ENCODE peak calls at places on chromosomes 2 and 18, in six cellular contexts. D is PC-3, Z is MM.1S, C is lung, W is upper lobe of right lung, Y is HepG2. J is an unnamed sample.

GRCh38 chr2:108305901-108306300 is 17.2 kb downstream of the SULT1C2 start:
- DNase-seq in W (no peak), Y (no peak), Z (no peak), C (no peak), D (peak; percentile 73), J (no peak)

GRCh38 chr2:17912266-17912691 is 33.8 kb downstream of the KCNS3 start:
- DNase-seq in Y (no peak), D (no peak), C (no peak), Z (peak; percentile 51), W (no peak), J (no peak)

GRCh38 chr18:77650799-77651385 is 401.2 kb downstream of the GALR1 start:
- DNase-seq in W (peak; percentile 86), D (peak; percentile 65), C (peak; percentile 65), Y (peak; percentile 24), Z (peak; percentile 65), J (peak; percentile 28)

GRCh38 chr2:235966932-235967331 is 201.3 kb downstream of the GBX2 start:
- DNase-seq in W (no peak), Z (no peak), C (no peak), D (no peak), Y (no peak), J (no peak)

GRCh38 chr2:400988-401679 is 113.2 kb upstream of the ALKAL2 start:
- DNase-seq in W (no peak), Z (no peak), D (no peak), C (no peak), Y (no peak), J (peak; percentile 9)

GRCh38 chr18:34661464-34662087 is 48.5 kb upstream of the DTNA start:
- DNase-seq in W (no peak), Z (peak; percentile 40), D (peak; percentile 50), C (no peak), Y (peak; percentile 48), J (peak; percentile 46)

GRCh38 chr18:76519156-76519549 is 24.1 kb upstream of the ZNF516 start:
- DNase-seq in D (no peak), Z (no peak), Y (no peak), W (no peak), C (no peak), J (no peak)

GRCh38 chr18:58495202-58495601 is 133.7 kb downstream of the ALPK2 start:
- DNase-seq in Z (no peak), D (no peak), W (peak; percentile 25), C (no peak), Y (no peak), J (no peak)

GRCh38 chr2:26516246-26516645 is 38.3 kb upstream of the OTOF start:
- DNase-seq in D (no peak), Z (no peak), W (no peak), C (no peak), Y (no peak), J (no peak)

GRCh38 chr18:6509417-6510198 is 94.9 kb upstream of the L3MBTL4 start:
- DNase-seq in C (no peak), D (peak; percentile 83), Y (no peak), Z (no peak), W (no peak), J (no peak)

GRCh38 chr2:105977212-105977611 is 216.9 kb downstream of the UXS1 start:
- DNase-seq in C (no peak), Z (no peak), W (no peak), D (peak; percentile 92), Y (peak; percentile 33), J (peak; percentile 95)

GRCh38 chr18:59454909-59455727 is 96.1 kb upstream of the LMAN1 start:
- DNase-seq in W (no peak), Y (no peak), Z (no peak), D (no peak), C (no peak), J (no peak)

GRCh38 chr2:158912765-158913164 is 55.7 kb upstream of the TANC1 start:
- DNase-seq in C (no peak), D (no peak), Z (no peak), W (no peak), Y (no peak), J (no peak)

GRCh38 chr2:179571721-179572120 is 289.7 kb downstream of the ZNF385B start:
- DNase-seq in Y (no peak), Z (no peak), W (no peak), C (no peak), D (no peak), J (no peak)

GRCh38 chr2:210046851-210047486 is 44.5 kb downstream of the RPE start:
- DNase-seq in W (no peak), C (no peak), Z (no peak), Y (no peak), D (no peak), J (no peak)

GRCh38 chr2:28895189-28895893 is 874 bp downstream of the WDR43 start:
- DNase-seq in Y (peak; percentile 54), Z (peak; percentile 38), W (peak; percentile 73), D (peak; percentile 69), C (peak; percentile 36), J (peak; percentile 13)

GRCh38 chr2:70728128-70728527 is 39.9 kb downstream of the ADD2 start:
- DNase-seq in Z (no peak), Y (no peak), W (no peak), D (no peak), C (no peak), J (no peak)

GRCh38 chr2:88613921-88614320 is 13.3 kb downstream of the EIF2AK3 start:
- DNase-seq in Z (no peak), W (no peak), Y (no peak), D (no peak), C (no peak), J (no peak)

GRCh38 chr2:171551836-171552235 is 29.6 kb downstream of the CYBRD1 start:
- DNase-seq in Y (no peak), Z (no peak), D (no peak), C (no peak), W (no peak), J (no peak)

GRCh38 chr2:171554991-171555615 is 32.8 kb downstream of the CYBRD1 start:
- DNase-seq in Z (no peak), C (no peak), W (no peak), Y (no peak), D (no peak), J (no peak)

GRCh38 chr2:171550613-171551012 is 28.3 kb downstream of the CYBRD1 start:
- DNase-seq in Y (no peak), C (no peak), D (no peak), Z (no peak), W (no peak), J (no peak)

GRCh38 chr2:171553236-171553635 is 31.0 kb downstream of the CYBRD1 start:
- DNase-seq in Y (peak; percentile 13), C (no peak), W (no peak), D (no peak), Z (no peak), J (no peak)

GRCh38 chr2:171553858-171554257 is 31.6 kb downstream of the CYBRD1 start:
- DNase-seq in Y (peak; percentile 94), W (no peak), Z (peak; percentile 66), C (no peak), D (no peak), J (no peak)
- H3K4me3 ChIP-seq in Y (peak overlapping the region; percentile 74), W (no peak overlapping the region), Z (peak overlapping the region; percentile 22), C (no peak overlapping the region), D (no peak overlapping the region), J (no peak overlapping the region)

DNA sequence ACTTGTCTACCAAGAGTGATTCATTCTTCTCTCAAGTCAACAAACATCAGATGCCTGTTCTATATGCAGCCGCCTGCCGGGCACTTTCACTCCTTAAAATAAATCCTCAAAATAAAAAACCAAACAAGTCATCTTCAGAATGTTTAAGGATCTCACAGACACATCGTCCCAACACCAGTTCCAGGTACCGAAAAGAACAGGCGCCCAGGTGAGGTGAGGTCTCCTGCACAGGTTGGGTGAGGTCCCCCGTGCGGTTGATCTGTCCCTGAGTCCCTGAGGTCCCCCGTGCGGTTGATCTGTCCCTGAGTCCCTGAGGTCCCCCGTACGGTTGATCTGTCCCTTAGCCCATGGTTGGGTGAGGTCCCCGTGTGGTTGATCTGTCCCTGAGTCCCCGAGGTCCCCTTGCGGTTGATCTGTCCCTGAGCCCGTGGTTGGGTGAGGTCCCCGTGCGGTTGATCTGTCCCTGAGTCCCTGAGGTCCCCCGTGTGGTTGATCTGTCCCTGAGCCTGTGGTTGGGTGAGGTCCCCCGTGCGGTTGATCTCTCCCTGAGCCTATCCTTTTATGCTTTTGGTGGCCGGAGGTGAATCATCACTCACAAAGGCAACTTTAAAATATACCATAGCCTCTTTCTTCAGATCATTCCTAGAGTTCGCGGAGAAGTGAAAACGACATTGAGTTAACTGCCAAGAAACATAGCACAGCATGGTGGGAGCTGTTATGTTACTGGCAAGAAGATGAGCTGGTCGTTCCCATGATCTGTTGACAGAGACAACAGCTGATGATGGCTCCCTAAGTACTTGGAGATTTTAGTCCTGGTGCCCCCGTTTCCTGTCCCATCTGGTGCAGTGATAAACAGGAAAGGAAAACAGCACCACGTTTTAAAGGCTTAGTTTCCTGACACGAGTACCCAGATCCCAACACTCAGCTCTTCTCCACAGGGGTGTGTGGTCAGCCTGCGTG is 56.7 kb upstream of the KCNG2 start:
- DNase-seq in W (peak; percentile 40), Z (no peak), Y (no peak), C (no peak), D (no peak), J (no peak)
- H3K36me3 ChIP-seq in W (peaks cover 36% of the 10 kb centered on the region), Z (peaks cover 15% of the 10 kb centered on the region), Y (peaks cover 6% of the 10 kb centered on the region), C (peaks cover 49% of the 10 kb centered on the region), D (peaks cover 7% of the 10 kb centered on the region), J (peaks cover 32% of the 10 kb centered on the region)

DNA sequence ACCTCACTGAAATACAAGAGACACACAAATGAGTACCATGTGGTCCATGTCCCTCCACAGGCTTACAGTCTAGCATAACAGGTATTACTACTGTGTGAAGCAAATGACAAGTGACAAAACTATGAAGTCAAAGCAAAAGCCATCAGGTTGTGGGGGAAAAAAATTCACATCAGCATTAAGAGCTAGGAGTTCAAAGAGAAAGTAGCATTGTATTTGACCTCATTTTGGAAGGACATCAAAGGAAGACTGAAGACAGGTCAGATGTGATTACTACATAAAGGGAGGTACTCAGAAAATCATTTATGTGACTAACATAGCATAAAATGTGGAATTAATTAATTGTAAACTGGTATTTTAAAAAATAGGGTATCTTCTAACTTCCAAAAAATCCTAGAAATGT is 224.2 kb downstream of the CDH2 start:
- DNase-seq in Z (no peak), D (no peak), C (no peak), Y (peak; percentile 16), W (no peak), J (no peak)
- TF ChIP-seq CTCF in Z (no peak), D (no peak), C (no peak), Y (no peak), W (no peak), J (no peak)

GRCh38 chr2:205682239-205683021 is at the start of gene NRP2:
- DNase-seq in D (peak; percentile 83), Y (peak; percentile 23), C (peak; percentile 84), W (peak; percentile 91), Z (peak; percentile 73), J (peak; percentile 86)

GRCh38 chr2:205684871-205685313 is 2.6 kb downstream of the NRP2 start:
- DNase-seq in Y (no peak), D (no peak), W (peak; percentile 73), Z (no peak), C (no peak), J (no peak)

GRCh38 chr2:205685314-205686230 is 3.3 kb downstream of the NRP2 start:
- DNase-seq in C (peak; percentile 56), D (peak; percentile 63), W (peak; percentile 79), Z (no peak), Y (no peak), J (no peak)

GRCh38 chr2:205683179-205683978 is 1.1 kb downstream of the NRP2 start:
- DNase-seq in D (peak; percentile 19), Z (no peak), C (no peak), Y (no peak), W (no peak), J (no peak)

DNA sequence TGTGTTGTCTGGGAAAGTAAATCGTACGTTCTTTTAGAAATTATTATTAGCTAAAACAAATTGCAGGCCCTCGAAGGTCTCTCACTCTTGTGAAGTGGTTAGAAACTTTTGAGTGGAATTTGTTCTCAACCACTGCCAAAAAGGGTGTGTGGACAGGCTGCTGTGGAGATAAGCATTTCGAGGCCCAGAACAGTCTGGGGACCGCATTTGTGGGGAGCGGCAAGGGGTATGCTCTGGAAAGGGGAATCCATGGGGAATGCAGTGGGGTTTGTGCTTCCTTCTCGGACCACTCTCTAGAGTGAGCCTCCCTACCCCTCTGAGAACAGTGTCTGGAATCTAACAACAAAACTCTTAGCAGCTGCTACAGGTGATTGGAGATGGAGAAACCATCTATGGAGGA is 1.7 kb downstream of the NRP2 start:
- DNase-seq in Y (no peak), C (no peak), Z (no peak), D (no peak), W (no peak), J (no peak)
- H3K4me3 ChIP-seq in Y (no peak overlapping the region), C (peak overlapping the region; percentile 87), Z (no peak overlapping the region), D (peak overlapping the region; percentile 89), W (peak overlapping the region; percentile 72), J (peak overlapping the region; percentile 77)

J was measured in brain microvascular endothelial cell.